ENCODE peak calls at places on chromosomes 7 and 10, in six cellular contexts. One of them, this sample, is unnamed.

GRCh38 chr10:103765981-103766380 is 89.4 kb downstream of the SH3PXD2A start:
- DNase-seq in psoas muscle: no peak
- DNase-seq in AG09309: no peak
- DNase-seq in kidney: peak; percentile 89
- DNase-seq in astrocyte: no peak
- DNase-seq in stomach: peak; percentile 75
- DNase-seq in this sample: no peak

GRCh38 chr10:127532193-127532592 is 16.9 kb upstream of the NPS start:
- DNase-seq in psoas muscle: no peak
- DNase-seq in AG09309: no peak
- DNase-seq in kidney: no peak
- DNase-seq in astrocyte: no peak
- DNase-seq in stomach: no peak
- DNase-seq in this sample: no peak

GRCh38 chr7:12570148-12570528 is 382 bp upstream of the SCIN start:
- DNase-seq in psoas muscle: no peak
- DNase-seq in AG09309: no peak
- DNase-seq in kidney: peak; percentile 87
- DNase-seq in astrocyte: no peak
- DNase-seq in stomach: peak; percentile 48
- DNase-seq in this sample: no peak

GRCh38 chr10:49285232-49285631 is 13.7 kb upstream of the C10orf71 start:
- DNase-seq in psoas muscle: no peak
- DNase-seq in AG09309: no peak
- DNase-seq in kidney: no peak
- DNase-seq in astrocyte: no peak
- DNase-seq in stomach: peak; percentile 8
- DNase-seq in this sample: no peak

GRCh38 chr10:26624017-26624416 is 73.5 kb upstream of the PDSS1 start:
- DNase-seq in psoas muscle: no peak
- DNase-seq in AG09309: no peak
- DNase-seq in kidney: no peak
- DNase-seq in astrocyte: no peak
- DNase-seq in stomach: no peak
- DNase-seq in this sample: no peak

GRCh38 chr7:137772748-137773147 is 74.0 kb downstream of the DGKI start:
- DNase-seq in psoas muscle: no peak
- DNase-seq in AG09309: peak; percentile 38
- DNase-seq in kidney: no peak
- DNase-seq in astrocyte: peak; percentile 92
- DNase-seq in stomach: no peak
- DNase-seq in this sample: peak; percentile 96

GRCh38 chr7:151990567-151990966 is 34.3 kb downstream of the GALNTL5 start:
- DNase-seq in psoas muscle: no peak
- DNase-seq in AG09309: no peak
- DNase-seq in kidney: no peak
- DNase-seq in astrocyte: peak; percentile 15
- DNase-seq in stomach: no peak
- DNase-seq in this sample: no peak

GRCh38 chr10:35462491-35462934 is 126.2 kb downstream of the CCNY start:
- DNase-seq in psoas muscle: no peak
- DNase-seq in AG09309: no peak
- DNase-seq in kidney: no peak
- DNase-seq in astrocyte: no peak
- DNase-seq in stomach: no peak
- DNase-seq in this sample: no peak

GRCh38 chr10:44340557-44340956 is 44.3 kb downstream of the CXCL12 start:
- DNase-seq in psoas muscle: no peak
- DNase-seq in AG09309: no peak
- DNase-seq in kidney: no peak
- DNase-seq in astrocyte: no peak
- DNase-seq in stomach: no peak
- DNase-seq in this sample: no peak

GRCh38 chr7:155763721-155764431 is 48.4 kb downstream of the SHH start:
- DNase-seq in psoas muscle: no peak
- DNase-seq in AG09309: no peak
- DNase-seq in kidney: peak; percentile 77
- DNase-seq in astrocyte: peak; percentile 4
- DNase-seq in stomach: no peak
- DNase-seq in this sample: peak; percentile 72

GRCh38 chr7:141362580-141363435 is 188.4 kb upstream of the AGK start:
- DNase-seq in psoas muscle: peak; percentile 17
- DNase-seq in AG09309: peak; percentile 21
- DNase-seq in kidney: no peak
- DNase-seq in astrocyte: peak; percentile 88
- DNase-seq in stomach: no peak
- DNase-seq in this sample: peak; percentile 3

GRCh38 chr10:50807851-50808776 is 68.4 kb downstream of the ASAH2B start:
- DNase-seq in psoas muscle: no peak
- DNase-seq in AG09309: no peak
- DNase-seq in kidney: no peak
- DNase-seq in astrocyte: peak; percentile 20
- DNase-seq in stomach: no peak
- DNase-seq in this sample: peak; percentile 6

GRCh38 chr10:113775681-113776294 is 24.3 kb downstream of the PLEKHS1 start:
- DNase-seq in psoas muscle: no peak
- DNase-seq in AG09309: no peak
- DNase-seq in kidney: no peak
- DNase-seq in astrocyte: no peak
- DNase-seq in stomach: no peak
- DNase-seq in this sample: no peak

GRCh38 chr10:109616356-109616755 is 307.0 kb downstream of the XPNPEP1 start:
- DNase-seq in psoas muscle: no peak
- DNase-seq in AG09309: no peak
- DNase-seq in kidney: no peak
- DNase-seq in astrocyte: no peak
- DNase-seq in stomach: no peak
- DNase-seq in this sample: no peak

GRCh38 chr7:150964593-150965111 is 13.5 kb downstream of the KCNH2 start:
- DNase-seq in psoas muscle: peak; percentile 40
- DNase-seq in AG09309: no peak
- DNase-seq in kidney: no peak
- DNase-seq in astrocyte: no peak
- DNase-seq in stomach: no peak
- DNase-seq in this sample: no peak

GRCh38 chr10:91051834-91052233 is 130.9 kb upstream of the ANKRD1 start:
- DNase-seq in psoas muscle: no peak
- DNase-seq in AG09309: no peak
- DNase-seq in kidney: no peak
- DNase-seq in astrocyte: no peak
- DNase-seq in stomach: no peak
- DNase-seq in this sample: peak; percentile 58

DNA sequence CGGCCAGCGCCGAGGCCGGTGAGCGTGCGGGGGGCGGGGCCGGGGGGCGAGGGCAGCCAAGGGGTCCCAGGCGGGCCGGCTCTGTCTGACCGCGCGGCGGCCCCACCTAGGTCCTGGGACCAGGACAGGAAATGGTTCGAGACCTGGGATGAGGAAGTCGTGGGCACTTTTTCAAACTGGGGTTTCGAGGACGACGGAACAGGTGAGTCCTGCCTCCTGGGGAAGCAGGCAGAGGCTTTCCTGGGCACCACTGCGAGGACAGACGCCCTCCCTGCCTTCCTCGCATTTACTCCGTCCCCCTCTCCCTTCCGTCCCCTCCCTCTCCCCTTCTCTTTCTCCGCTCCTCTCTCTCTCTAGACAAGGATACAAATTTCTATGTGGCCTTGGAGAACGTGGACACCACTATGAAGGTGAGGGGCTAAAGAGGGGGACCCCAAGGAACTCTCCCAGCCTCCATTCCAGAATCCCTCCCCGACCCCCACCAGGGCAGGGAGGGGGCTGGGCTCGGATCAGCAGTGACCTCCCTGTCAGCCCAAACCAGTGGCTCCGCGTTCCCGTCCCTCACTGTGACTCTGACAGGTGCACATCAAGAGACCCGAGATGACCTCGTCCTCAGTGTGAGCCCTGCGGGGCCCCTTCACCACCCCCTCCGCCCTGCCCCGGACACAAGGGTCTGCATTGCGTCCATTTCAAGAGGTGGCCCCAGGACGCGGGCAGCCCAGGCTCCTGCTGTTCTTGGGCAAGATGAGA is 2.6 kb upstream of the MUC12 start:
- DNase-seq in psoas muscle: no peak
- DNase-seq in AG09309: no peak
- DNase-seq in kidney: peak; percentile 84
- DNase-seq in astrocyte: no peak
- DNase-seq in stomach: no peak
- DNase-seq in this sample: no peak
- TF ChIP-seq CTCF in psoas muscle: no peak
- TF ChIP-seq CTCF in AG09309: no peak
- TF ChIP-seq CTCF in kidney: no peak
- TF ChIP-seq CTCF in astrocyte: peak; percentile 0
- TF ChIP-seq CTCF in stomach: no peak
- TF ChIP-seq CTCF in this sample: no peak

GRCh38 chr7:30916255-30916654 is 4.6 kb downstream of the AQP1 start:
- DNase-seq in psoas muscle: no peak
- DNase-seq in AG09309: no peak
- DNase-seq in kidney: no peak
- DNase-seq in astrocyte: no peak
- DNase-seq in stomach: no peak
- DNase-seq in this sample: no peak
- H3K4me3 ChIP-seq in psoas muscle: peak overlapping the region; percentile 60
- H3K4me3 ChIP-seq in AG09309: no peak overlapping the region
- H3K4me3 ChIP-seq in kidney: peak overlapping the region; percentile 77
- H3K4me3 ChIP-seq in astrocyte: no peak overlapping the region
- H3K4me3 ChIP-seq in stomach: peak overlapping the region; percentile 34
- H3K4me3 ChIP-seq in this sample: no peak overlapping the region

GRCh38 chr10:75924309-75924920 is 493.0 kb downstream of the LRMDA start:
- DNase-seq in psoas muscle: no peak
- DNase-seq in AG09309: no peak
- DNase-seq in kidney: no peak
- DNase-seq in astrocyte: no peak
- DNase-seq in stomach: no peak
- DNase-seq in this sample: no peak

GRCh38 chr10:75922435-75922834 is 491.0 kb downstream of the LRMDA start:
- DNase-seq in psoas muscle: no peak
- DNase-seq in AG09309: no peak
- DNase-seq in kidney: no peak
- DNase-seq in astrocyte: no peak
- DNase-seq in stomach: no peak
- DNase-seq in this sample: no peak

GRCh38 chr10:75925999-75926398 is 494.6 kb downstream of the LRMDA start:
- DNase-seq in psoas muscle: no peak
- DNase-seq in AG09309: no peak
- DNase-seq in kidney: no peak
- DNase-seq in astrocyte: no peak
- DNase-seq in stomach: no peak
- DNase-seq in this sample: no peak

GRCh38 chr10:75929630-75930161 is 498.3 kb downstream of the LRMDA start:
- DNase-seq in psoas muscle: no peak
- DNase-seq in AG09309: no peak
- DNase-seq in kidney: no peak
- DNase-seq in astrocyte: no peak
- DNase-seq in stomach: no peak
- DNase-seq in this sample: no peak

DNA sequence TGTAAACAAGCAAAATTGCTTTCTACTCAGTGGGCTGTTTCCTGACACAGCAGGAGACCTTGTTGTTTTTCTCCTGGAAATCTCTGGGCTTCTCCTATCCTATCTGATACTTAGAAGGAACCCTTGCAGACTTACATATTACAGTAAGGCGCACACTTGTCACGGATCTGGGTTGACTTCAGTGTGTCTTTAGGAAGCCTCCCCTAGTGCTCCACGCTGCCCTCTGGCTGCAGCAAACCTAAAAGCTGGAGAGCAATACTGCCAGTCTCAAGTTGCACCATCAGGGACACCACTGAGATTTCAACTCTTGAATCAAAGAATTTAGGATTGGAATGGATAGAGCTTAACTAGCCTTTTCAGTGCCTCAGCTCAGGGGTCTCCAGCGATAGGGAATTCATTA is 495.3 kb downstream of the LRMDA start:
- DNase-seq in psoas muscle: no peak
- DNase-seq in AG09309: no peak
- DNase-seq in kidney: peak; percentile 71
- DNase-seq in astrocyte: no peak
- DNase-seq in stomach: peak; percentile 64
- DNase-seq in this sample: no peak
- TF ChIP-seq CTCF in psoas muscle: peak; percentile 58
- TF ChIP-seq CTCF in AG09309: no peak
- TF ChIP-seq CTCF in kidney: no peak
- TF ChIP-seq CTCF in astrocyte: no peak
- TF ChIP-seq CTCF in stomach: no peak
- TF ChIP-seq CTCF in this sample: no peak

DNA sequence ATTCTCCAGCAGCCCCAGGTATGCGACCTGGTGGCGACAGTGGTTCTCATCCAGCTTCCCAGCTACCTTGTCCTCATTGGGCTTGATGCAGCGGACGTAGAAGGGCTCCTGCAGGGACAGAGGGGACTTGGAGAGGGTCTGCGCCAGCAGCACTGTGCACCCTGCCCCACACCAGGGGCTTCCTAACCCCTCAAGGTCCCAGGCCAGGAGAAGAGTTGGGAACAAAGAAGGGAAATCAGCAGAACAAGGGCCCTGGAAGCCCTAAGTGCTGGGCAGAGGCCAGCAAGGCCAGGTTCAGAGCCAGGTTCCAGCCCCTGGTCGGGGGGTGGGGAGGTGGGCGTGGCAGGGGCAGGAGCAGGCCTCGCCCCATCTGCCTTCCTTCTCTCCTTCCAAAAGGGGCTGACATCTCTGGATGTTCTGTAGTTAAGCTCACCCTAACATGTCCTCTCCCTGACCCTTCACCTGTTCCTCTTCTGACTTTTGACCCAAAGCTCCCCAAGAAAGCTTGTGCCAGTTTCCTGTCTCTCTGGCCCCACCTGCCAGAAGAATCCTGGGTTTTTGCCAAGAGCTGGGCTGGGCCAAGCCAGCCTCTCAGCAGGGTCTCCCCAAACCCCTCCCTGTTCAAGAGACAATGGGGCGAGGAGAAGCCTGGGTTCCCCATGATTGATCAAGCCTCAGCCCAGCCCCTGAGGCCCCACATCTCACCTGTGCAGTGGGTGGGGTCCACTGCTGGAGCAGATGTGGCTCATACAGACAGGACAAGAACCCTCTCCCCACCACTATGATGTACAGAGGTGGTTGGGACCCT is 11.9 kb downstream of the MYO1G start:
- DNase-seq in psoas muscle: no peak
- DNase-seq in AG09309: no peak
- DNase-seq in kidney: peak; percentile 57
- DNase-seq in astrocyte: no peak
- DNase-seq in stomach: no peak
- DNase-seq in this sample: no peak
- H3K4me3 ChIP-seq in psoas muscle: no peak overlapping the region
- H3K4me3 ChIP-seq in AG09309: no peak overlapping the region
- H3K4me3 ChIP-seq in kidney: no peak overlapping the region
- H3K4me3 ChIP-seq in astrocyte: no peak overlapping the region
- H3K4me3 ChIP-seq in stomach: no peak overlapping the region
- H3K4me3 ChIP-seq in this sample: no peak overlapping the region

GRCh38 chr10:7281429-7281828 is 129.4 kb downstream of the SFMBT2 start:
- DNase-seq in psoas muscle: no peak
- DNase-seq in AG09309: no peak
- DNase-seq in kidney: no peak
- DNase-seq in astrocyte: no peak
- DNase-seq in stomach: no peak
- DNase-seq in this sample: no peak
- TF ChIP-seq CTCF in psoas muscle: no peak
- TF ChIP-seq CTCF in AG09309: no peak
- TF ChIP-seq CTCF in kidney: no peak
- TF ChIP-seq CTCF in astrocyte: no peak
- TF ChIP-seq CTCF in stomach: no peak
- TF ChIP-seq CTCF in this sample: no peak